ENCODE peak calls at places on chromosome 10, in five cellular contexts. P is lower lobe of right lung, W is BJ, I is GM23338, D is MM.1S. B is an unnamed sample.

GRCh38 chr10:96313348-96313747 is 9.1 kb downstream of the DNTT start:
- DNase-seq in P (no peak), W (no peak), I (no peak), D (no peak), B (no peak)

GRCh38 chr10:21488246-21488953 is 37.1 kb downstream of the SKIDA1 start:
- DNase-seq in P (no peak), W (no peak), I (no peak), D (no peak), B (no peak)

GRCh38 chr10:114174462-114175190 is 623 bp upstream of the CCDC186 start:
- DNase-seq in P (peak), W (no peak), I (peak), D (peak), B (no peak)

GRCh38 chr10:80472234-80473095 is 18.4 kb downstream of the TSPAN14 start:
- DNase-seq in P (no peak), W (no peak), I (no peak), D (no peak), B (no peak)

GRCh38 chr10:73591935-73592699 is 975 bp upstream of the USP54 start:
- DNase-seq in P (peak), W (peak), I (peak), D (no peak), B (peak)

GRCh38 chr10:125375210-125375609 is 214.8 kb upstream of the CTBP2 start:
- DNase-seq in P (no peak), W (no peak), I (peak), D (no peak), B (no peak)

GRCh38 chr10:112631501-112632410 is 184.7 kb downstream of the VTI1A start:
- DNase-seq in P (no peak), W (no peak), I (no peak), D (no peak), B (no peak)

GRCh38 chr10:23344251-23344841 is at the start of gene C10orf67:
- DNase-seq in P (peak), W (no peak), I (peak), D (no peak), B (no peak)

GRCh38 chr10:129416136-129416530 is 50.9 kb upstream of the MGMT start:
- DNase-seq in P (no peak), W (no peak), I (no peak), D (no peak), B (no peak)

GRCh38 chr10:22651276-22651980 is 63.0 kb downstream of the PIP4K2A start:
- DNase-seq in P (peak), W (no peak), I (no peak), D (no peak), B (no peak)

GRCh38 chr10:65769828-65770227 is 1156.0 kb upstream of the LRRTM3 start:
- DNase-seq in P (no peak), W (no peak), I (no peak), D (no peak), B (no peak)

GRCh38 chr10:124197301-124198148 is 104.1 kb upstream of the CHST15 start:
- DNase-seq in P (no peak), W (no peak), I (no peak), D (no peak), B (no peak)

GRCh38 chr10:31803606-31804195 is 124.9 kb downstream of the ARHGAP12 start:
- DNase-seq in P (no peak), W (no peak), I (peak), D (no peak), B (no peak)

GRCh38 chr10:4086041-4086886 is 301.3 kb upstream of the KLF6 start:
- DNase-seq in P (no peak), W (no peak), I (no peak), D (no peak), B (no peak)

GRCh38 chr10:132138133-132138532 is 48.6 kb upstream of the DPYSL4 start:
- DNase-seq in P (no peak), W (no peak), I (no peak), D (no peak), B (no peak)

GRCh38 chr10:67670401-67670800 is 25.6 kb downstream of the CTNNA3 start:
- DNase-seq in P (no peak), W (no peak), I (no peak), D (no peak), B (no peak)

GRCh38 chr10:29783211-29783947 is 148.6 kb upstream of the SVIL start:
- DNase-seq in P (no peak), W (no peak), I (no peak), D (peak), B (no peak)

GRCh38 chr10:35462491-35462934 is 126.2 kb downstream of the CCNY start:
- DNase-seq in P (no peak), W (no peak), I (no peak), D (peak), B (no peak)

GRCh38 chr10:59812541-59813122 is 59.4 kb upstream of the MRLN start:
- DNase-seq in P (no peak), W (no peak), I (no peak), D (no peak), B (no peak)

GRCh38 chr10:44858017-44858371 is 53.1 kb upstream of the TMEM72 start:
- DNase-seq in P (no peak), W (no peak), I (no peak), D (no peak), B (no peak)
- TF ChIP-seq CTCF in P (no peak), W (no peak), I (no peak), D (no peak), B (no peak)

GRCh38 chr10:99234739-99235468 is 748 bp downstream of the HPSE2 start:
- DNase-seq in P (no peak), W (no peak), I (peak), D (peak), B (no peak)
- H3K4me3 ChIP-seq in P (peak), W (no peak), I (peak), D (peak), B (no peak)

GRCh38 chr10:72379062-72379461 is 24.3 kb upstream of the DNAJB12 start:
- DNase-seq in P (no peak), W (no peak), I (no peak), D (no peak), B (no peak)

GRCh38 chr10:72375173-72375572 is 20.5 kb upstream of the DNAJB12 start:
- DNase-seq in P (no peak), W (no peak), I (peak), D (no peak), B (no peak)

GRCh38 chr10:72370201-72370722 is 15.5 kb upstream of the DNAJB12 start:
- DNase-seq in P (no peak), W (no peak), I (no peak), D (no peak), B (no peak)

GRCh38 chr10:72379776-72380175 is 25.1 kb upstream of the DNAJB12 start:
- DNase-seq in P (no peak), W (no peak), I (no peak), D (no peak), B (no peak)

GRCh38 chr10:72375585-72375984 is 20.9 kb upstream of the DNAJB12 start:
- DNase-seq in P (no peak), W (no peak), I (peak), D (peak), B (no peak)
- TF ChIP-seq CTCF in P (no peak), W (peak), I (peak), D (peak), B (peak)

GRCh38 chr10:77283326-77283725 is 354.3 kb downstream of the KCNMA1 start:
- DNase-seq in P (no peak), W (no peak), I (no peak), D (no peak), B (no peak)
- H3K4me3 ChIP-seq in P (no peak), W (no peak), I (no peak), D (no peak), B (no peak)

GRCh38 chr10:118458957-118459641 is 117.0 kb upstream of the FAM204A start:
- DNase-seq in P (no peak), W (no peak), I (peak), D (no peak), B (peak)

GRCh38 chr10:118455181-118455695 is 113.1 kb upstream of the FAM204A start:
- DNase-seq in P (no peak), W (no peak), I (no peak), D (no peak), B (no peak)

GRCh38 chr10:118463740-118464139 is 121.6 kb upstream of the FAM204A start:
- DNase-seq in P (no peak), W (no peak), I (no peak), D (no peak), B (no peak)

GRCh38 chr10:118457824-118458428 is 115.8 kb upstream of the FAM204A start:
- DNase-seq in P (no peak), W (no peak), I (no peak), D (no peak), B (no peak)

GRCh38 chr10:118459642-118460193 is 117.6 kb upstream of the FAM204A start:
- DNase-seq in P (peak), W (no peak), I (peak), D (peak), B (peak)
- TF ChIP-seq CTCF in P (peak), W (peak), I (peak), D (peak), B (peak)